ENCODE peak calls at places on chromosomes 13 and 19, in four cellular contexts. X is nucleus accumbens, I is EH, R is vagina. V is an unnamed sample.
A peak's percentile ranks its signal among the peaks of the same experiment; 100 is the strongest.

GRCh38 chr19:4660181-4660791 is 9.9 kb downstream of the MYDGF start:
- DNase-seq in X (no peak), I (peak; percentile 24), R (no peak), V (no peak)

GRCh38 chr19:4633140-4633967 is 6.0 kb upstream of the TNFAIP8L1 start:
- DNase-seq in X (peak; percentile 17), I (peak; percentile 71), R (no peak), V (peak; percentile 85)

GRCh38 chr13:105956891-105957290 is 578.6 kb downstream of the EFNB2 start:
- DNase-seq in X (no peak), I (no peak), R (no peak), V (no peak)

GRCh38 chr13:45851171-45851889 is at the start of gene SIAH3:
- DNase-seq in X (no peak), I (no peak), R (no peak), V (no peak)

GRCh38 chr13:102606537-102607309 is 9.9 kb downstream of the TPP2 start:
- DNase-seq in X (no peak), I (no peak), R (no peak), V (no peak)

GRCh38 chr13:66036024-66036614 is 1194.0 kb downstream of the PCDH9 start:
- DNase-seq in X (no peak), I (no peak), R (no peak), V (peak; percentile 4)

GRCh38 chr13:73216381-73216831 is 157.6 kb downstream of the KLF5 start:
- DNase-seq in X (no peak), I (peak; percentile 89), R (no peak), V (no peak)

GRCh38 chr19:3699071-3699740 is 1.1 kb downstream of the PIP5K1C start:
- DNase-seq in X (peak; percentile 33), I (peak; percentile 76), R (no peak), V (peak; percentile 34)

GRCh38 chr19:10001899-10002298 is 8.4 kb downstream of the COL5A3 start:
- DNase-seq in X (no peak), I (peak; percentile 45), R (no peak), V (no peak)

GRCh38 chr19:47018923-47019322 is 714 bp upstream of the NPAS1 start:
- DNase-seq in X (no peak), I (no peak), R (no peak), V (no peak)

GRCh38 chr19:42965204-42965603 is 28.2 kb upstream of the PSG7 start:
- DNase-seq in X (no peak), I (peak; percentile 93), R (no peak), V (peak; percentile 87)

GRCh38 chr19:31408460-31409124 is 59.4 kb upstream of the TSHZ3 start:
- DNase-seq in X (no peak), I (peak; percentile 77), R (no peak), V (peak; percentile 87)

GRCh38 chr19:46745521-46746280 is at the start of gene FKRP:
- DNase-seq in X (peak; percentile 58), I (peak; percentile 35), R (no peak), V (no peak)

GRCh38 chr19:54062643-54063042 is 1.1 kb downstream of the VSTM1 start:
- DNase-seq in X (no peak), I (no peak), R (no peak), V (no peak)

GRCh38 chr13:78662467-78662866 is 3.5 kb upstream of the OBI1 start:
- DNase-seq in X (no peak), I (no peak), R (no peak), V (no peak)

GRCh38 chr19:43784981-43785808 is 4.4 kb upstream of the KCNN4 start:
- DNase-seq in X (no peak), I (peak; percentile 76), R (no peak), V (peak; percentile 67)

GRCh38 chr19:35041548-35042055 is at the start of gene HPN:
- DNase-seq in X (no peak), I (no peak), R (no peak), V (no peak)

GRCh38 chr13:80244574-80244973 is 96.4 kb downstream of the SPRY2 start:
- DNase-seq in X (no peak), I (no peak), R (no peak), V (no peak)

GRCh38 chr19:41376241-41376997 is at the start of gene TMEM91:
- DNase-seq in X (no peak), I (no peak), R (no peak), V (no peak)

GRCh38 chr19:20664917-20665781 is 3.8 kb upstream of the ZNF626 start:
- DNase-seq in X (peak; percentile 16), I (peak; percentile 4), R (no peak), V (no peak)

GRCh38 chr13:52159159-52159982 is at the start of gene NEK3:
- DNase-seq in X (peak; percentile 55), I (peak; percentile 61), R (no peak), V (peak; percentile 56)

GRCh38 chr13:30165791-30166190 is 141.6 kb downstream of the KATNAL1 start:
- DNase-seq in X (no peak), I (no peak), R (no peak), V (no peak)

GRCh38 chr13:52892925-52893324 is 44.5 kb upstream of the PCDH8 start:
- DNase-seq in X (no peak), I (no peak), R (no peak), V (no peak)

GRCh38 chr13:48265217-48265815 is 32.3 kb downstream of the ITM2B start:
- DNase-seq in X (no peak), I (no peak), R (no peak), V (no peak)

V was measured in IMR-90.